ENCODE peak calls at places on chromosomes 1 and 21, in ten cellular contexts. F is A549; H is HCT116; N is neural progenitor cell; I is esophagus squamous epithelium; U is Peyer's patch; O is naive thymus-derived CD4-positive, alpha-beta T cell; P is left lung; Z is endothelial cell of umbilical vein; B is heart right ventricle. Y is an unnamed sample.

GRCh38 chr1:230808268-230808872 is 60.0 kb downstream of the C1orf198 start:
- DNase-seq in O (no peak), H (no peak), N (no peak), Z (no peak), P (no peak), F (no peak), U (no peak), I (no peak), B (no peak), Y (no peak)

GRCh38 chr1:41681331-41682136 is 197.1 kb upstream of the EDN2 start:
- DNase-seq in Z (no peak), I (no peak), P (no peak), N (no peak), U (no peak), O (no peak), B (peak; percentile 26), H (no peak), F (no peak), Y (no peak)

GRCh38 chr1:23601104-23601967 is 42.0 kb upstream of the ID3 start:
- DNase-seq in Z (no peak), I (no peak), P (no peak), F (no peak), H (no peak), N (no peak), U (no peak), O (peak; percentile 77), B (no peak), Y (peak; percentile 63)

GRCh38 chr1:241639040-241639652 is 1.0 kb downstream of the CHML start:
- DNase-seq in B (no peak), F (no peak), N (no peak), H (no peak), Z (peak; percentile 45), I (no peak), P (no peak), U (no peak), O (peak; percentile 27), Y (no peak)

GRCh38 chr1:179445593-179445992 is 79.8 kb downstream of the AXDND1 start:
- DNase-seq in H (no peak), N (no peak), O (no peak), U (no peak), B (no peak), F (no peak), Z (no peak), I (no peak), P (no peak), Y (no peak)

GRCh38 chr1:219666242-219666641 is 53.3 kb upstream of the ZC3H11B start:
- DNase-seq in O (no peak), Z (no peak), H (no peak), B (no peak), P (no peak), N (no peak), U (no peak), I (no peak), F (no peak), Y (no peak)

GRCh38 chr21:45334591-45335081 is 46.9 kb upstream of the POFUT2 start:
- DNase-seq in H (no peak), P (peak; percentile 51), U (no peak), Z (no peak), I (no peak), O (no peak), F (no peak), N (no peak), B (peak; percentile 6), Y (no peak)

GRCh38 chr1:85656256-85656655 is 52.0 kb downstream of the ZNHIT6 start:
- DNase-seq in H (no peak), P (no peak), O (no peak), Z (no peak), B (no peak), F (no peak), U (no peak), I (no peak), N (no peak), Y (no peak)

GRCh38 chr1:2415337-2415736 is 3.0 kb upstream of the PEX10 start:
- DNase-seq in P (peak; percentile 51), U (no peak), H (no peak), N (no peak), F (no peak), B (peak; percentile 11), O (no peak), I (no peak), Z (no peak), Y (peak; percentile 37)

GRCh38 chr1:2412773-2413494 is 570 bp upstream of the PEX10 start:
- DNase-seq in F (peak; percentile 48), P (no peak), H (no peak), O (no peak), I (no peak), Z (no peak), U (peak; percentile 58), B (peak; percentile 35), N (peak; percentile 83), Y (no peak)

GRCh38 chr1:2414297-2414958 is 2.1 kb upstream of the PEX10 start:
- DNase-seq in F (peak; percentile 67), P (peak; percentile 93), U (peak; percentile 93), H (no peak), Z (peak; percentile 62), O (peak; percentile 81), I (no peak), B (peak; percentile 77), N (peak; percentile 89), Y (peak; percentile 82)

GRCh38 chr1:2412395-2412772 is at the start of gene PEX10:
- DNase-seq in N (peak; percentile 99), P (peak; percentile 100), Z (peak; percentile 95), U (peak; percentile 99), F (peak; percentile 56), I (peak; percentile 62), O (peak; percentile 97), H (peak; percentile 88), B (peak; percentile 99), Y (peak; percentile 97)

DNA sequence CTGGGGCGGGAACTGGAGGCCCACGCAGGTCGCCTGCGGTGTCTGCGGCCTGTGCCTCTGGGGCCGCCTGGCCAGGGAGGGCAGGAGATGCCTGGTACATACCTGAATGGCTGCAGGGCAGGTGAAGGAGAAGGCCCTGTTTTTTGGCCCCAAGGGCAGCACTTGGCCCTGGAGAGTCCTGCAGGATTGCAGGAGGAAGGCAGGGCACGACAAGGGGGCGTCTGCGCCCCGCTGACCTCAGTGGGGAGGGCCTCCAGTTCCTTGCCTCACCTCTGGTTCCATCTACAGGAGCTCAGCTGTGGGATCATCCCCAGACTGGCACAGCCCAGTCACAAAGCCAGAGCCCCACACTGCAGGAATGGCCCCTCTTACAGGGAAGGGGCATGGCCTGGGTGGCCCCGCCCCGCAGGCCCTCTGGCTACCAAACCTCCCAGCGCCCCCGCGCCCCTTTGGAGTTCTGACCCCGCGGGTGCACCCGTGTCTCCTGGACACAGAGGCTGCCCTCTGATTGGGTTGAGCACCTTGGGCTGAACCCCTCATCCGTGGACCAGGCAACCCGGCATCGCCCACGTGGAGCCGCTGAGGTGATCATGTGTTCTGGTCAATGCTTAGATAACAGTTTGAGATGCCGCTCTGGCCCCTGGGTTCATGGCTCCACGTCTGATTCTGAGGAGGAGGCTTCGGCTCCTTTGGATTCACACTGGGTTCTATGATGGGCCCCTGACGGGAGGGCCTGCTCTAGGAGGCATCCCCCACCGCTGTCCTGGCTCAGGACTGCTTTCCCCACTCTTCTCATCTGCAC is 1.3 kb upstream of the PEX10 start:
- DNase-seq in N (peak; percentile 41), B (peak; percentile 21), F (peak; percentile 53), U (peak; percentile 60), H (no peak), P (peak; percentile 76), O (no peak), Z (no peak), I (no peak), Y (no peak)
- H3K9me3 ChIP-seq in N (no peaks in the 10 kb centered on the region), B (no peaks in the 10 kb centered on the region), F (no peaks in the 10 kb centered on the region), U (no peaks in the 10 kb centered on the region), H (no peaks in the 10 kb centered on the region), P (no peaks in the 10 kb centered on the region), O (no peaks in the 10 kb centered on the region), Z (no peaks in the 10 kb centered on the region), I (no peaks in the 10 kb centered on the region), Y (no peaks in the 10 kb centered on the region)

GRCh38 chr1:10386761-10387482 is 11.9 kb upstream of the PGD start:
- DNase-seq in I (no peak), N (no peak), H (no peak), O (no peak), P (no peak), B (no peak), U (no peak), F (no peak), Z (no peak), Y (no peak)
- H3K27ac ChIP-seq in I (peak overlapping the region; percentile 90), N (peak overlapping the region; percentile 53), H (no peak overlapping the region), O (no peak overlapping the region), P (peak overlapping the region; percentile 91), B (peak overlapping the region; percentile 5), U (no peak overlapping the region), F (peak overlapping the region; percentile 99), Z (no peak overlapping the region), Y (no peak overlapping the region)

GRCh38 chr1:109499661-109500536 is 6.0 kb downstream of the CYB561D1 start:
- DNase-seq in F (no peak), Z (peak; percentile 28), B (no peak), U (peak; percentile 92), N (peak; percentile 64), O (peak; percentile 67), H (no peak), P (no peak), I (no peak), Y (peak; percentile 61)

GRCh38 chr1:109499081-109499480 is 5.2 kb downstream of the CYB561D1 start:
- DNase-seq in Z (no peak), I (no peak), B (no peak), N (no peak), H (no peak), F (no peak), P (no peak), O (no peak), U (no peak), Y (no peak)

GRCh38 chr1:109495738-109496137 is 1.8 kb downstream of the CYB561D1 start:
- DNase-seq in Z (no peak), I (no peak), B (no peak), N (no peak), O (no peak), P (no peak), F (no peak), H (no peak), U (no peak), Y (no peak)

GRCh38 chr1:109498161-109498801 is 4.4 kb downstream of the CYB561D1 start:
- DNase-seq in O (no peak), U (no peak), B (no peak), P (no peak), H (no peak), I (no peak), N (peak; percentile 81), Z (peak; percentile 48), F (peak; percentile 31), Y (no peak)

DNA sequence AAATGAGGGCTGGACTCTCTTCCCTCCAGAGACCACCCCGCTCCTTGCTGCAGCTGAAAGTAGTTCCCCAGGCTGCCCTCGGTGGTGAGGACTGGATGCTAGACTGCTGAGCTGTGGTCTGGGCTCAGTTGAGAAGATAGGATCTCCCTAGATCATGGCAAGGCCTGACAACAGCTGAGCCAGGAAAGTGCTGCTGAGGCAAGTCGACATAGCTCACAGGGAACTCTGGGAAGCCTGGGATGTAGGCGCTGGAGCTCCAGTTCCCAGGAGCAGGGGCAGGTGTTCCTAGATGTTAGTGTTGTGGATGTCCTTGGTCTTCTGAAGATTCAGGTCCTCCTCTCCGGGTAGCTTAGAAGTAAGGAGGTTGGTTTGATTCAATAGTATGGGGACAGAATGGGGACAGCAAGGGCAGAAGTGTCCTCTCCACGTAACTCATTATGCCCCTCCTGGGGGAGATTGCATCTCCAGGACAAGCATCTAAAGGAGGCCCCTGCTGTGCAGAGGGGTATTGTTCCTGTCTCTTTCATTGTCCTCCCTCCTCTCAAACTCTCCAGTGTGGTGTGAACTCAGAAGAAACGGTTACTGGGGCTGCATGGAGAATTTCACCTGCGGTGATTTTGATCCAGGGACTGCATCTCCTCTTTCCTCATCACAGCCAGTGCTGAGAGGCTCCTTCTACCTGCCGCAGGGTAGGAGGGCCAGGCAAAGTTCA is 3.7 kb downstream of the CYB561D1 start:
- DNase-seq in B (no peak), P (no peak), U (no peak), H (no peak), F (no peak), I (no peak), O (no peak), N (peak; percentile 49), Z (no peak), Y (no peak)
- H3K4me1 ChIP-seq in B (peaks cover 32% of the 10 kb centered on the region), P (peaks cover 73% of the 10 kb centered on the region), U (peaks cover 8% of the 10 kb centered on the region), H (peaks cover 10% of the 10 kb centered on the region), F (peaks cover 6% of the 10 kb centered on the region), I (peaks cover 83% of the 10 kb centered on the region), O (peaks cover 66% of the 10 kb centered on the region), N (peaks cover 20% of the 10 kb centered on the region), Z (peaks cover 19% of the 10 kb centered on the region), Y (peaks cover 88% of the 10 kb centered on the region)

GRCh38 chr1:5926686-5927435 is 65.4 kb downstream of the NPHP4 start:
- DNase-seq in F (no peak), I (no peak), B (no peak), Z (no peak), H (no peak), O (no peak), N (no peak), P (no peak), U (no peak), Y (no peak)
- H3K9me3 ChIP-seq in F (no peaks in the 10 kb centered on the region), I (no peaks in the 10 kb centered on the region), B (no peaks in the 10 kb centered on the region), Z (no peaks in the 10 kb centered on the region), H (no peaks in the 10 kb centered on the region), O (no peaks in the 10 kb centered on the region), N (no peaks in the 10 kb centered on the region), P (no peaks in the 10 kb centered on the region), U (no peaks in the 10 kb centered on the region), Y (no peaks in the 10 kb centered on the region)